ENCODE peak calls at places on chromosome 13, in seven cellular contexts. I is activated CD4-positive, alpha-beta memory T cell treated with anti-CD3 and anti-CD28 coated beads, Interleukin-2, amount 10 ng/mL, durations not matched to agents 7 days and 5 days; C is stimulated activated CD4-positive, alpha-beta T cell treated with anti-CD3 and anti-CD28 coated beads, Interleukin-4, amount 100 ng/mL, for 24 hours; H is nephron progenitor cell; M is endothelial cell; B is T follicular helper cell; L is fibroblast of the conjunctiva. A is an unnamed sample.

GRCh38 chr13:42379241-42379640 is 107.3 kb downstream of the AKAP11 start:
- DNase-seq in I (no peak), B (no peak), L (no peak), C (no peak), H (no peak), M (no peak), A (no peak)

GRCh38 chr13:108154421-108154858 is 60.9 kb downstream of the LIG4 start:
- DNase-seq in I (no peak), B (no peak), H (no peak), M (no peak), C (no peak), L (no peak), A (no peak)

GRCh38 chr13:94312511-94313191 is 166.8 kb downstream of the DCT start:
- DNase-seq in I (no peak), M (no peak), L (no peak), C (no peak), H (peak), B (no peak), A (no peak)

GRCh38 chr13:42959615-42960014 is 32.4 kb downstream of the EPSTI1 start:
- DNase-seq in B (no peak), L (no peak), M (no peak), H (no peak), C (no peak), I (no peak), A (no peak)

GRCh38 chr13:30639671-30640070 is 22.0 kb downstream of the USPL1 start:
- DNase-seq in B (no peak), H (no peak), L (peak), C (no peak), I (no peak), M (no peak), A (no peak)

GRCh38 chr13:25469179-25469545 is 97.4 kb downstream of the ATP8A2 start:
- DNase-seq in H (no peak), I (no peak), B (no peak), L (no peak), M (no peak), C (no peak), A (no peak)

GRCh38 chr13:98481511-98481951 is 95.4 kb downstream of the STK24 start:
- DNase-seq in H (no peak), B (no peak), I (no peak), L (no peak), M (no peak), C (no peak), A (no peak)

GRCh38 chr13:75263741-75264407 is 218.1 kb downstream of the TBC1D4 start:
- DNase-seq in M (no peak), I (no peak), C (no peak), L (no peak), B (no peak), H (no peak), A (no peak)

GRCh38 chr13:29679357-29680050 is 84.0 kb upstream of the SLC7A1 start:
- DNase-seq in L (no peak), M (no peak), C (no peak), H (no peak), I (no peak), B (no peak), A (no peak)

GRCh38 chr13:21010621-21011020 is 50.8 kb downstream of the LATS2 start:
- DNase-seq in H (no peak), B (no peak), C (no peak), I (no peak), L (no peak), M (no peak), A (peak)

GRCh38 chr13:85236431-85236830 is 562.8 kb downstream of the SLITRK6 start:
- DNase-seq in M (no peak), H (no peak), B (no peak), L (peak), C (no peak), I (no peak), A (no peak)

A was measured in H9.